ENCODE peak calls at places on chromosomes 11 and 22, in nine cellular contexts. H is activated gamma-delta T cell treated with Interleukin-2 at 50 U/mL for 16 hours, B is ELR, K is astrocyte of the spinal cord, X is posterior cingulate gyrus, A is activated B cell treated with CpG ODN at 0.5 μM for 24 hours, Q is epithelial cell of esophagus, G is upper lobe of right lung, S is ovary. O is an unnamed sample.

GRCh38 chr11:123180166-123180565 is 14.9 kb downstream of the CLMP start:
- DNase-seq in G (no peak), S (no peak), A (no peak), K (no peak), H (no peak), X (no peak), B (no peak), Q (peak), O (no peak)

GRCh38 chr11:12291767-12292166 is 85.6 kb upstream of the PARVA start:
- DNase-seq in K (no peak), X (no peak), Q (no peak), S (no peak), G (no peak), H (no peak), B (no peak), A (no peak), O (no peak)

GRCh38 chr11:77047007-77047927 is 13.1 kb downstream of the B3GNT6 start:
- DNase-seq in K (peak), S (peak), X (no peak), G (no peak), A (no peak), B (peak), Q (peak), H (peak), O (peak)

GRCh38 chr11:86369668-86370067 is 5.0 kb upstream of the CCDC81 start:
- DNase-seq in Q (peak), H (no peak), X (no peak), G (no peak), K (no peak), A (no peak), S (no peak), B (no peak), O (no peak)

GRCh38 chr22:26615149-26615548 is 2.7 kb downstream of the CRYBB1 start:
- DNase-seq in X (no peak), G (no peak), Q (no peak), H (no peak), B (no peak), A (no peak), K (no peak), S (no peak), O (no peak)

GRCh38 chr11:64581057-64581523 is 9.9 kb upstream of the SLC22A12 start:
- DNase-seq in H (no peak), S (no peak), K (no peak), Q (no peak), A (no peak), X (peak), G (peak), B (no peak), O (no peak)

GRCh38 chr11:100759106-100759505 is 72.0 kb downstream of the ARHGAP42 start:
- DNase-seq in X (no peak), Q (no peak), B (no peak), S (no peak), H (no peak), K (no peak), A (no peak), G (no peak), O (no peak)

GRCh38 chr11:86067230-86068137 is 1.4 kb downstream of the PICALM start:
- DNase-seq in K (no peak), Q (peak), S (no peak), A (no peak), X (no peak), G (no peak), B (peak), H (no peak), O (no peak)

GRCh38 chr11:128222245-128222959 is 365.0 kb downstream of the ETS1 start:
- DNase-seq in Q (no peak), H (no peak), K (no peak), A (no peak), X (no peak), S (no peak), G (no peak), B (no peak), O (no peak)

O was measured in left ventricle myocardium inferior.